ENCODE peak calls at places on chromosome 18, in five cellular contexts. T, L, P, U and M are unnamed samples.

GRCh38 chr18:24509435-24509834 is 49.0 kb downstream of the HRH4 start:
- DNase-seq in P (no peak), U (no peak), L (no peak), T (no peak), M (no peak)

GRCh38 chr18:35619468-35619867 is 37.9 kb downstream of the GALNT1 start:
- DNase-seq in P (peak; percentile 53), T (no peak), U (no peak), L (no peak), M (no peak)

GRCh38 chr18:79493211-79493800 is 97.6 kb downstream of the NFATC1 start:
- DNase-seq in L (peak; percentile 47), U (no peak), T (no peak), P (no peak), M (no peak)

GRCh38 chr18:76405761-76406356 is 89.2 kb downstream of the ZNF516 start:
- DNase-seq in L (no peak), T (peak; percentile 78), P (peak; percentile 57), U (peak; percentile 54), M (peak; percentile 75)

GRCh38 chr18:65869527-65869926 is 118.7 kb downstream of the CDH7 start:
- DNase-seq in U (no peak), L (no peak), P (no peak), T (no peak), M (no peak)

GRCh38 chr18:55400590-55401274 is 187.3 kb downstream of the TCF4 start:
- DNase-seq in P (no peak), U (no peak), T (peak; percentile 44), L (no peak), M (no peak)

GRCh38 chr18:9365406-9365805 is 30.8 kb downstream of the TWSG1 start:
- DNase-seq in T (no peak), P (no peak), U (no peak), L (no peak), M (no peak)

GRCh38 chr18:10559566-10560456 is 34.0 kb downstream of the NAPG start:
- DNase-seq in U (no peak), L (no peak), P (no peak), T (no peak), M (peak; percentile 36)

GRCh38 chr18:75727479-75727878 is 300.0 kb upstream of the SMIM21 start:
- DNase-seq in L (no peak), P (peak; percentile 21), U (peak; percentile 35), T (peak; percentile 29), M (peak; percentile 66)

GRCh38 chr18:36334798-36335197 is 37.3 kb downstream of the FHOD3 start:
- DNase-seq in U (no peak), P (no peak), L (no peak), T (no peak), M (no peak)

GRCh38 chr18:12359515-12359927 is 17.5 kb downstream of the AFG3L2 start:
- DNase-seq in L (no peak), P (no peak), U (peak; percentile 34), T (peak; percentile 40), M (no peak)

GRCh38 chr18:54713386-54713785 is 114.9 kb upstream of the RAB27B start:
- DNase-seq in P (no peak), U (no peak), L (no peak), T (no peak), M (peak; percentile 2)

DNA sequence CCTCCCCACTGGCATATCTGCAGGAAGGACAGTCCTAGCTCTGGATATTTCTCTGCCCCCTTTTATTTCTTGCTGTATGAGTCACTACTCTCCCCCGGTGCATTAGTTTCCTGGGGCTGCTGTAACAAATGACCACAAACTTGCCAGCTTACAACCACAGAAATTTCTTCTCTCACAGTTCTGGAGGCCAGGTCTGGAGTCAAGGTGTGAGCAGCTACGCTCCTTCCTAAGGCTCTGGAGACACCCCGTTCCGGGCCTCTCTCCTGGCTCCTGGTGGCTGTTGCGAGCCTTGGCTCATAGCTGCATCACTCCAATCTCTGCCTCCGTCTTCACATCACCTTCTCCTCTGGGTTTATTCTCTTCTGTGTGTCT is 34.1 kb downstream of the PTPRM start:
- DNase-seq in P (peak; percentile 70), U (no peak), L (no peak), T (peak; percentile 57), M (no peak)
- TF ChIP-seq CTCF in P (peak; percentile 3), U (no peak), L (no peak), T (peak; percentile 29), M (no peak)

GRCh38 chr18:13437801-13438506 is 219.4 kb downstream of the LDLRAD4 start:
- DNase-seq in L (no peak), U (no peak), P (no peak), T (no peak), M (peak; percentile 73)

GRCh38 chr18:13440277-13441248 is 222.0 kb downstream of the LDLRAD4 start:
- DNase-seq in T (no peak), U (no peak), L (no peak), P (no peak), M (no peak)

GRCh38 chr18:13437034-13437433 is 218.5 kb downstream of the LDLRAD4 start:
- DNase-seq in L (no peak), T (no peak), U (no peak), P (no peak), M (peak; percentile 27)

GRCh38 chr18:13439475-13439874 is 220.9 kb downstream of the LDLRAD4 start:
- DNase-seq in T (no peak), U (no peak), L (no peak), P (no peak), M (no peak)

GRCh38 chr18:13438507-13439056 is 220.0 kb downstream of the LDLRAD4 start:
- DNase-seq in P (no peak), U (no peak), L (no peak), T (no peak), M (no peak)
- TF ChIP-seq CTCF in P (no peak), U (no peak), L (no peak), T (no peak), M (no peak)

DNA sequence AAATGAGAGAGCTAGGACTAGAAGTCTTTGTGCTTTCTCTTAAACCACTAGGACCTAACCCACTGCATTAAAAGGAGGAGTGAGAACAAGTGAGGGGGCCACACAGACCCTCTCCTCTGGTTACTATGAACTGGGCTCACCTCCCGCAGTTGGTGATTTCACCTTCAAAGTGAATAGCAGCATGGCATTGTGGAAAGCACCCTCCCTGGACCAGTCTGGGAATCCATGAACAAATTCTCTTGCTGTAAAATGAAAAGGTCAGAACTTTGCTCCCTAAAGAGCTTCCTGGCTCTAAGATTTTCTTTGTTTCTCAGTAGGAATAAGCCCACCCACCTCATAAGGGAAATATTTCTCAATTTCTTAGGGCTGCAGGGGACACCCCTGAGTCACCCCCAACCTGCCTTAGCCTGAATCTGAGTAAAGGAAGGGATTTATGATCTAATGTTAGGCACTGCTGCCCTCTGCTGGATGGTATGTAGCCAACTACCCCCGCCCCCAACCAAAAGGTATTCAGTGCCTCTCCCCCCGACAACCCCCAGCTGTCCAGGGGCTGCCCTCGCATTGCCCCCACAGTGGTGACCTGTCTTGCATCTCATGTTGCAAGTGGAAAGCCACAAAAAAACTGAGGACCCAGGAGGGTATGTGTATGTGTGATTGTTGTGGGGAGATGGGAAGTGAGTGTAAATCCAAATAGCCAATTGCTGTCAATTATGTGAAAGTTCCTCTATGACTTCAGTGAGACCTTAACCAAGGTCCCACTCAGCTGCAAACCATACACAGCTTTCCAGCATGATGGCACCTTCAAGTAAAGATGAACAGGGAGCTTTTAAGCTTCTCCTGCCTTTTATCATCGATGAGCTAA is 230.9 kb upstream of the SLC14A2 start:
- DNase-seq in T (peak; percentile 42), P (peak; percentile 35), U (peak; percentile 82), L (peak; percentile 49), M (peak; percentile 71)
- TF ChIP-seq CTCF in T (peak; percentile 53), P (peak; percentile 69), U (peak; percentile 76), L (peak; percentile 85), M (peak; percentile 74)

DNA sequence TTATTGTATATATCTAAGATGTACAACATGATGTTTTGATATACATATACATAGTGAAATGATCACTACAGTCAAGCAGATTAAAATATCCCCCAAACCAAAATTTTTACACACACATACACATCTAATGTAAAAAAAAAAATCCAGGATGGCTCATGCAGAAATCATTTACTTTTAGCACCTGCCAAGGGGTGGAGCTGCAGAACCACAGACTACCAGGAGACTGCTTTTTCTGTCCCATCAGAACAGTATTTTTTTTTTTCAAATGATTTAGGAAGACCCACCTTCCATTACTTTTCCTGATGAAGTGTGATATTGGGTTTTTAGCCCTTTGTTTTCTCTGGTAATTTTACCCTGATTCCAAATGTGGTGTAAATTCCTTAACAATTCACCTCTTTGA is 61.9 kb downstream of the AQP4 start:
- DNase-seq in L (no peak), P (no peak), U (no peak), T (no peak), M (no peak)
- TF ChIP-seq CTCF in L (no peak), P (no peak), U (no peak), T (no peak), M (no peak)

GRCh38 chr18:63850010-63850409 is 37.5 kb upstream of the SERPINB2 start:
- DNase-seq in P (peak; percentile 51), T (peak; percentile 39), L (no peak), U (peak; percentile 50), M (peak; percentile 43)
- TF ChIP-seq CTCF in P (peak; percentile 68), T (peak; percentile 53), L (no peak), U (peak; percentile 52), M (no peak)

GRCh38 chr18:41938445-41938844 is 16.6 kb upstream of the PIK3C3 start:
- DNase-seq in L (no peak), T (peak; percentile 87), P (peak; percentile 91), U (no peak), M (no peak)
- TF ChIP-seq CTCF in L (no peak), T (peak; percentile 18), P (peak; percentile 51), U (no peak), M (no peak)

DNA sequence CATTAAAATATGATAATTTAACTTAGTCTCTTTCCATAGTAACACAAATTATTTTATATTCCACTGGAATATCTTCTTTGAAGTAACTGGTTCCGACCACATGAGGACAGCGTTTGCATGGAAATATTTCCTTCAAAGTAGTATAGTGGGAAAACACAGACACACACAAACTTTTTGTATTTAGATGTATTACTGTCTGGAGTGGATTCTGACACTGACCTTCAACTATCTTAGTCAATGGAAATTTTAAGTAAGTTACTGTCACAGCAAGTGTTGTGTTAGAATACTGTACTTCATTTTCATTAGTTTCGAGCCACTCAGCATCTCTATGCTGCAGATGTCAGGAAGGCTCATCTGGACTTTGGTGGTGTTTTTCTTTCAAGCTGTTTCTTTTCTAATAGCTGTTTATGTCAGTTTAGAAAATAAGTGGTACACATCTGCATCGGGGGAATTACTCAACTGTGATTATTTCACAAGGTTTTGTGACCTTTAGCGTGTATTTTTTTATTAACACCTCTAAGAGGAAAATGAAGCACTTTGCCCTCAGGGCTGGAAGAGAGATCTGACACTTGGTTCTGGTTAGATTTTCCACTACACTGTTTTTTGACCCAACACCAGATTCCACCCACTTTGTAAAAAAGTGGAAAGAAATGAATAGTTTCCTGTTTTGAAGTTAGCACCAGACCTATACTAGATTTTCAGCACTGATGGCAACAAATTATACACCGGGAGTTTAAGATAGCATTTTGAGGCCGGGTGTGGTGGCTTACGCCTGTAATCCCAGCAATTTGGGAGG is 18.9 kb upstream of the THOC1 start:
- DNase-seq in L (no peak), P (peak; percentile 53), T (peak; percentile 66), U (peak; percentile 50), M (no peak)
- TF ChIP-seq CTCF in L (no peak), P (peak; percentile 75), T (peak; percentile 70), U (peak; percentile 65), M (no peak)

DNA sequence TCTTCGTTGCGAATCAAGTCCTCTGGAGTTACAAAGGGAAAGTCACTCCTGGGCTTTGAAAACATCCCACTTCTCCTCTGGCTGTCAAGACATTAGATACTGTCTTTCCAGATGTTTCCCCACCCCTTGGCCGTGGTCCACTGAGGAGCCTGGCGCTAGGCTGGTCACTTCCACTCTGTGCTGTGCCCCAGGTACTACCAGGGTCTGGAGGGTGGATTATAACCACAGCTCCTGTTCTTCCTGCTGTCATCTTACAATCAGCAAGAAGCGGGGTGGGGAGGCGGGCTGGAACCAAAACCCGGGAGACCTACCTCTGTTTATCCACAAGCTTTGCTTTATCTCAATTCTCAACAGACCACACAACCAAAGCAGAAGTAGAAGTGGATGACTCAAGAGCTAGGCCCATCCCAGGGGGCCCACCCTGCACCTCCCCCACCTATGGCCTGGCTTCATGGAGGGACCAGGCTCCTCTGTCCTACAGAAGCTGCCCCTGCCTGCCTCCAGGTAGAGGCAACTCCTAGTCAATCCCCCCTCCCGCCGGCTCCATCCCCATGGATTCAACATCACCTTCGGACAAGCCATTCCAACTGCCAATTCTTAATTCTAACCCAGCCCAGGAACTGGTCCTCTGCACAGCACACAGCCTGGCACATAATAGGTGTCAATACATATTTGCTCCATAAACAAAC is 17.8 kb downstream of the SMAD7 start:
- DNase-seq in U (no peak), L (peak; percentile 61), T (peak; percentile 44), P (no peak), M (no peak)
- TF ChIP-seq CTCF in U (no peak), L (no peak), T (no peak), P (no peak), M (no peak)